ENCODE peak calls at places on chromosome X, in four cellular contexts. S is tibial artery, Y is brain microvascular endothelial cell, B is fibroblast of lung. P is an unnamed sample.

GRCh38 chrX:53435997-53436396 is 1.8 kb upstream of the HSD17B10 start:
- DNase-seq in S (no peak), Y (peak; percentile 53), B (peak; percentile 66), P (peak; percentile 76)

GRCh38 chrX:153924149-153924861 is 1.8 kb downstream of the ARHGAP4 start:
- DNase-seq in S (peak; percentile 74), Y (no peak), B (peak; percentile 23), P (peak; percentile 38)

GRCh38 chrX:17046478-17047097 is 100.1 kb downstream of the REPS2 start:
- DNase-seq in S (peak; percentile 64), Y (peak; percentile 76), B (peak; percentile 63), P (peak; percentile 67)

GRCh38 chrX:141341341-141341740 is 99.0 kb upstream of the SPANXC start:
- DNase-seq in S (no peak), Y (peak; percentile 29), B (peak; percentile 88), P (peak; percentile 42)

GRCh38 chrX:70998402-70999027 is 67.6 kb upstream of the SLC7A3 start:
- DNase-seq in S (no peak), Y (peak; percentile 16), B (peak; percentile 65), P (peak; percentile 85)

GRCh38 chrX:10022580-10023245 is 55.6 kb downstream of the CLDN34 start:
- DNase-seq in S (peak; percentile 64), Y (peak; percentile 88), B (peak; percentile 87), P (no peak)

GRCh38 chrX:29535212-29536162 is 679.9 kb upstream of the MAGEB2 start:
- DNase-seq in S (no peak), Y (no peak), B (peak; percentile 21), P (peak; percentile 40)

GRCh38 chrX:65720580-65720979 is 53.1 kb downstream of the MSN start:
- DNase-seq in S (no peak), Y (no peak), B (no peak), P (no peak)

GRCh38 chrX:38627683-38628082 is 66.3 kb downstream of the TSPAN7 start:
- DNase-seq in S (no peak), Y (peak; percentile 22), B (peak; percentile 3), P (peak; percentile 31)

GRCh38 chrX:107154787-107155620 is 36.4 kb upstream of the RBM41 start:
- DNase-seq in S (no peak), Y (peak; percentile 6), B (peak; percentile 48), P (peak; percentile 77)

GRCh38 chrX:103797691-103798090 is 21.1 kb downstream of the PLP1 start:
- DNase-seq in S (no peak), Y (no peak), B (peak; percentile 11), P (no peak)

GRCh38 chrX:49037883-49038475 is 5.2 kb downstream of the TFE3 start:
- DNase-seq in S (no peak), Y (no peak), B (peak; percentile 45), P (peak; percentile 53)

GRCh38 chrX:112799425-112799824 is 41.2 kb downstream of the AMOT start:
- DNase-seq in S (no peak), Y (no peak), B (no peak), P (no peak)

GRCh38 chrX:69163936-69164741 is 1.1 kb downstream of the PJA1 start:
- DNase-seq in S (no peak), Y (peak; percentile 14), B (peak; percentile 17), P (peak; percentile 27)

GRCh38 chrX:108439434-108439883 is at the start of gene COL4A5:
- DNase-seq in S (peak; percentile 80), Y (peak; percentile 72), B (peak; percentile 94), P (peak; percentile 91)
- H3K4me3 ChIP-seq in S (peak within 1 kb of the TSS; percentile 62), Y (peak within 1 kb of the TSS; percentile 68), B (peak within 1 kb of the TSS; percentile 62), P (peak within 1 kb of the TSS; percentile 81)

DNA sequence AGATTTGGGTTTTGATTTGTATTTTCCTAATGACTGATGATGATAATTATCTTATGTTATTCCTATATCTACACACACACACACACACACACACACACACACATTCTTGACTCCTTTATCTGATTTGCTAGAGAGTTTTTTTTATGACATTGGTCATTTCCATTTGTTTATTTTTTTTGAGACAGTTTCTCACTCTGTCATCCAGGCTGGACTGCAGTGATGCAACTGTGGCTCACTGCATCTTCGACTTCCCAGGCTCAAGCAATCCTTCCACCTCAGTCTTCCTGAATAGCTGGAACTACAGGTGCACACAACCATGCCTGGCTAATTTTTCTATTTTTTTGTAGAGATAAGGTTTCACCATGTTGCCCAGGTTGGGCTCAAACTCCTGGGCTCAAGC is 6.7 kb downstream of the ZNF81 start:
- DNase-seq in S (no peak), Y (no peak), B (no peak), P (peak; percentile 2)
- TF ChIP-seq CTCF in S (no peak), Y (no peak), B (no peak), P (no peak)

DNA sequence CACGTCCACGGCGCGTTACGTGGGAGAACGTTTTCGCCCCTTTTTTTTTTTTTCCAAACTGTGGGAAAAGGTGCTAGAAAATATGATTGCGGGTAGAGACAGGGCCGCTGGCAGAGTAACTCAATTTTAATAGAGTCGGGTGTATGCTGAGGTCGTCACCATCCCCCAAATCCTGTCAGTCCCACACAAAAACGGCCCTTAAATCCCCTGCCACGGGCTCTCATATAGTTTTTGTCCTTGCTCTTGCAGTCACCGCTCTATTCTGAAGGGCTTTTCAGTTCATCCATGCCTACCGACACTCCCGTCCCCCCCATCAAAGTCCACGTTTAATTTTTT is 796 bp upstream of the MED14 start:
- DNase-seq in S (no peak), Y (no peak), B (no peak), P (no peak)
- H3K4me3 ChIP-seq in S (peak overlapping the region; percentile 86), Y (peak overlapping the region; percentile 77), B (peak overlapping the region; percentile 65), P (peak overlapping the region; percentile 67)

GRCh38 chrX:101359966-101360365 is 11.4 kb upstream of the TIMM8A start:
- DNase-seq in S (no peak), Y (no peak), B (peak; percentile 8), P (peak; percentile 59)

GRCh38 chrX:101362116-101362515 is 13.6 kb upstream of the TIMM8A start:
- DNase-seq in S (no peak), Y (no peak), B (no peak), P (peak; percentile 2)

GRCh38 chrX:101362757-101363156 is 14.2 kb upstream of the TIMM8A start:
- DNase-seq in S (no peak), Y (no peak), B (no peak), P (no peak)

DNA sequence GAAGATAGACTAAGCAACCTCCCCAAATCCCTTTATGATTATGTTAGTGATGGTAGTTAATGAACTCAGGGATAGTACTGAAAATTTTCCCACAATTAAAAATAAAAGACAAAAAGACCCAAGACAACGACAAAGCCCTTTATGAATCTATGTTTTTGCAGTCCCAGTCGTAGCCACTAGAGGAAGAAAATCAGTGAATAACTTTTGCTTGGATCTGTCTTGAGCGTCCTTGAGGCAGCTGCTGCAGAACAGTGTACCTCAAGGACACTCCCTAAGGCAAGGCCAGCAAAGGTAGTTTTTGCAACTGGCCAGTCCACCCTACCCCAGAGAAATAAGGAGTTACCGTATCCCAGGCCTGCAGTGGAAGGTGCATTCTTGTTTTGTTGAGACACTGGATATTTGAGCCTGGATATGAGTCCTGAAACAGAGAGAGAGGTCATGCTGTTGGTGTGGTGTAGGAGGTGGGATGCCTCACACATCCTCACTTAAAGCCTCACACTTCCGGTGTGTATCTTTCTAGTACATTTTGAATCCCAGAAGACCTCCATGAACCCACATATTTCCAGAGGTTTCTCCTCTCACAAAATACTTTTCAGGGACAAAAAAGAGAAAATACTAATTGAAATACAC is 8.7 kb upstream of the TIMM8A start:
- DNase-seq in S (no peak), Y (peak; percentile 12), B (no peak), P (no peak)
- TF ChIP-seq CTCF in S (no peak), Y (peak; percentile 44), B (peak; percentile 28), P (peak; percentile 24)

DNA sequence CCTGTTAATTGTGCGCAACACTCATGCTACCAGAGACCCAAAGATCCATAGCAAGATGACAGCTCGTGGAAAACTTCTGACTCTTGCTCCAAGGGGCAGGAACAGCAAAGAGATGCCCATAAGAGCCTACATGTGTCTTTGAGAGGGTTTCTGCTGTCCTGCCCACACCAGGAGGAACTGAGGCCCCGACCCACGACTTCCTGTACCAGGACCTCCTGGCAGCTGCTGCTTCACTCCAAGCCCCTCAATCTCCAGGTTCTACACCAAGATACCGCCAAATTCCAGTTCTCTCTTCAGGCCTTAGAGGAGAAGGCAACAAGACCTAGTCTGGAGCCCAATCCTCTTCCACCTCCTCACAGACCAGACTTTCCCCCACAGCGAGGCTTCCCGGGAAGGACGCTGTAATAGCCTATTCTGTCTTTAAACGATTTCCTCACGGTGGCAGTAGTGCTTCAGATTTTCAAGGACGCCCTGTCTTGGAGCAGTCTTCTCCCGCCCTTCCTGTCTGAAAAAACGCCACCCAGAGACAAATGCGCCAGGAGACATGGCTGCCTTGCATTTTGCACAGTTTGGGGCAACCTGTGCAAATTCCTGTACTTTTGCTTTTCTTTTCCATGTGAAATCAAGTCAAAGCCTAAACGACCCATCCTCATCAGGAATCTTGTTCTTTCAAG is 230.2 kb upstream of the STK26 start:
- DNase-seq in S (no peak), Y (peak; percentile 87), B (peak; percentile 81), P (no peak)
- H3K4me3 ChIP-seq in S (no peak overlapping the region), Y (peak overlapping the region; percentile 58), B (peak overlapping the region; percentile 34), P (no peak overlapping the region)

GRCh38 chrX:110170029-110170428 is 147.9 kb downstream of the AMMECR1 start:
- DNase-seq in S (no peak), Y (no peak), B (no peak), P (no peak)

GRCh38 chrX:110168585-110168984 is 149.3 kb downstream of the AMMECR1 start:
- DNase-seq in S (no peak), Y (peak; percentile 89), B (peak; percentile 89), P (peak; percentile 40)

GRCh38 chrX:110171442-110171841 is 146.4 kb downstream of the AMMECR1 start:
- DNase-seq in S (no peak), Y (no peak), B (no peak), P (no peak)

GRCh38 chrX:110172215-110172614 is 145.7 kb downstream of the AMMECR1 start:
- DNase-seq in S (no peak), Y (no peak), B (no peak), P (no peak)

GRCh38 chrX:110167952-110168451 is 149.9 kb downstream of the AMMECR1 start:
- DNase-seq in S (no peak), Y (peak; percentile 28), B (peak; percentile 53), P (peak; percentile 33)
- TF ChIP-seq CTCF in S (peak; percentile 26), Y (peak; percentile 78), B (peak; percentile 21), P (peak; percentile 47)

GRCh38 chrX:41589634-41590270 is 99.0 kb upstream of the GPR34 start:
- DNase-seq in S (no peak), Y (peak; percentile 7), B (peak; percentile 63), P (no peak)
- H3K4me3 ChIP-seq in S (peak overlapping the region; percentile 37), Y (no peak overlapping the region), B (no peak overlapping the region), P (no peak overlapping the region)

GRCh38 chrX:149506349-149506748 is 1.2 kb upstream of the IDS start:
- DNase-seq in S (no peak), Y (no peak), B (no peak), P (peak; percentile 48)

GRCh38 chrX:149504226-149504914 is 736 bp downstream of the IDS start:
- DNase-seq in S (no peak), Y (no peak), B (no peak), P (no peak)

GRCh38 chrX:149508467-149508866 is 3.4 kb upstream of the IDS start:
- DNase-seq in S (no peak), Y (no peak), B (no peak), P (no peak)

GRCh38 chrX:149505671-149506070 is 565 bp upstream of the IDS start:
- DNase-seq in S (no peak), Y (no peak), B (no peak), P (no peak)

GRCh38 chrX:149504915-149505651 is at the start of gene IDS:
- DNase-seq in S (peak; percentile 93), Y (peak; percentile 82), B (peak; percentile 85), P (peak; percentile 90)
- TF ChIP-seq CTCF in S (no peak), Y (no peak), B (no peak), P (no peak)

P was measured in epithelial cell of esophagus.